ENCODE peak calls at places on chromosomes 6 and 20, in four cellular contexts. L is body of pancreas, J is Peyer's patch, U is stomach. P is an unnamed sample.

GRCh38 chr6:92541457-92542060 is 877.8 kb downstream of the EPHA7 start:
- DNase-seq in L (no peak), J (no peak), U (no peak), P (no peak)

GRCh38 chr20:34143951-34144350 is 31.9 kb upstream of the EIF2S2 start:
- DNase-seq in L (no peak), J (no peak), U (no peak), P (no peak)

GRCh38 chr6:56693246-56693607 is 50.5 kb upstream of the DST start:
- DNase-seq in L (peak; percentile 73), J (peak; percentile 31), U (peak; percentile 74), P (peak; percentile 88)

GRCh38 chr6:1644516-1644915 is 34.8 kb downstream of the FOXC1 start:
- DNase-seq in L (no peak), J (no peak), U (no peak), P (no peak)

GRCh38 chr20:38219006-38219950 is 41.3 kb downstream of the KIAA1755 start:
- DNase-seq in L (no peak), J (no peak), U (no peak), P (no peak)

GRCh38 chr20:2507464-2507863 is 1.3 kb downstream of the ZNF343 start:
- DNase-seq in L (no peak), J (no peak), U (no peak), P (no peak)

GRCh38 chr6:56766806-56767178 is 124.1 kb upstream of the DST start:
- DNase-seq in L (no peak), J (no peak), U (no peak), P (no peak)

GRCh38 chr20:1332749-1333300 is 3.9 kb upstream of the SDCBP2 start:
- DNase-seq in L (no peak), J (no peak), U (no peak), P (peak; percentile 10)

GRCh38 chr6:167791036-167791779 is 35.5 kb upstream of the AFDN start:
- DNase-seq in L (peak; percentile 55), J (no peak), U (no peak), P (peak; percentile 14)

GRCh38 chr6:26556263-26557070 is 18.3 kb downstream of the HMGN4 start:
- DNase-seq in L (peak; percentile 55), J (no peak), U (no peak), P (no peak)

GRCh38 chr20:1204547-1204946 is 1.3 kb downstream of the C20orf202 start:
- DNase-seq in L (no peak), J (no peak), U (no peak), P (no peak)

GRCh38 chr6:140768133-140768532 is 1364.6 kb upstream of the GJE1 start:
- DNase-seq in L (no peak), J (no peak), U (no peak), P (no peak)

GRCh38 chr20:4989570-4989969 is 11.7 kb downstream of the SLC23A2 start:
- DNase-seq in L (no peak), J (peak; percentile 80), U (no peak), P (no peak)

GRCh38 chr20:31966991-31967655 is 828 bp upstream of the XKR7 start:
- DNase-seq in L (no peak), J (no peak), U (no peak), P (no peak)
- H3K27me3 ChIP-seq in L (no peaks in the 10 kb centered on the region), J (no peaks in the 10 kb centered on the region), U (peaks cover 90% of the 10 kb centered on the region), P (peaks cover 8% of the 10 kb centered on the region)

GRCh38 chr6:22444335-22444734 is 125.0 kb upstream of the HDGFL1 start:
- DNase-seq in L (no peak), J (no peak), U (no peak), P (no peak)
- H3K9me3 ChIP-seq in L (no peaks in the 10 kb centered on the region), J (no peaks in the 10 kb centered on the region), U (no peaks in the 10 kb centered on the region), P (no peaks in the 10 kb centered on the region)

GRCh38 chr6:41555326-41556300 is 9.4 kb downstream of the FOXP4 start:
- DNase-seq in L (no peak), J (no peak), U (no peak), P (no peak)
- H3K27me3 ChIP-seq in L (no peaks in the 10 kb centered on the region), J (no peaks in the 10 kb centered on the region), U (no peaks in the 10 kb centered on the region), P (no peaks in the 10 kb centered on the region)

DNA sequence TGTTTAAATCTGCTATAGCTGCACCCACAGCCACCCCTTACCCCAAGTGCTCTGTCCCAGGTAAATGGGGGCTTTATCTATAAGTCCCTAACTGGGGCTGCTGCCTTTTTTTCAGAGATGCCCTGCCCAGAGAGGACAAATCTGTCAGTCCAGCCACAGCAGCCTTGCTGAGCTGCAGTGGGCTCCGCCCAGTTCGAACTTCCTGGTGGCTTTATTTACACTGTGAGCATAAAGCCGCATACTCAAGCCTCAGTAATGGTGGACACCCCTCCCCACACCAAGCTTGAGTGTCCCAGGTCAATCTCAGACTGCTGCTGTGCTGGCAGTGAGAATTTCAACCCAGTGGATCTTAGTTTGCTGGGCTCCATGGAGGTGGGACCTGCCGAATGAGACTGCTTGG is 505.2 kb downstream of the CBLN4 start:
- DNase-seq in L (no peak), J (no peak), U (no peak), P (peak; percentile 66)
- H3K9me3 ChIP-seq in L (no peaks in the 10 kb centered on the region), J (no peaks in the 10 kb centered on the region), U (peaks cover 17% of the 10 kb centered on the region), P (no peaks in the 10 kb centered on the region)

P was measured in colonic mucosa.